ENCODE peak calls at places on chromosomes 7 and 10, in six cellular contexts. B is esophagus squamous epithelium, Z is cardiac muscle cell, U is tibial artery, L is heart right ventricle, A is colonic mucosa. P is an unnamed sample.

GRCh38 chr7:130894146-130895005 is 160.4 kb upstream of the KLF14 start:
- DNase-seq in B (no peak), Z (peak; percentile 51), L (peak; percentile 78), A (no peak), U (peak; percentile 89), P (peak; percentile 91)

GRCh38 chr7:43071604-43072003 is 40.8 kb upstream of the HECW1 start:
- DNase-seq in B (no peak), A (no peak), Z (peak; percentile 21), L (no peak), U (no peak), P (no peak)

GRCh38 chr10:48242160-48242904 is 32.2 kb downstream of the FRMPD2 start:
- DNase-seq in L (no peak), Z (no peak), B (no peak), U (no peak), A (no peak), P (no peak)

GRCh38 chr7:149564340-149565095 is 66.9 kb upstream of the ZNF746 start:
- DNase-seq in U (no peak), Z (no peak), B (no peak), A (peak; percentile 40), L (peak; percentile 19), P (no peak)

GRCh38 chr10:49080071-49080470 is 35.3 kb downstream of the VSTM4 start:
- DNase-seq in U (no peak), L (no peak), A (no peak), Z (peak; percentile 73), B (no peak), P (peak; percentile 67)

GRCh38 chr7:94088560-94088959 is 84.4 kb upstream of the BET1 start:
- DNase-seq in A (no peak), Z (peak; percentile 23), U (no peak), B (no peak), L (no peak), P (no peak)

GRCh38 chr7:66845382-66846095 is 75.5 kb upstream of the TMEM248 start:
- DNase-seq in B (no peak), A (no peak), L (no peak), Z (peak; percentile 3), U (no peak), P (no peak)

GRCh38 chr7:585229-585711 is 65.6 kb upstream of the PDGFA start:
- DNase-seq in U (no peak), Z (peak; percentile 55), L (no peak), A (no peak), B (no peak), P (no peak)

GRCh38 chr10:110324805-110325280 is 20.1 kb upstream of the SMNDC1 start:
- DNase-seq in A (no peak), B (no peak), Z (no peak), L (no peak), U (no peak), P (no peak)

GRCh38 chr7:139647085-139647484 is 123.6 kb downstream of the CLEC2L start:
- DNase-seq in B (no peak), U (no peak), L (no peak), A (no peak), Z (peak; percentile 55), P (no peak)

GRCh38 chr7:111274882-111275281 is 184.0 kb downstream of the LRRN3 start:
- DNase-seq in A (no peak), L (no peak), Z (peak; percentile 58), U (no peak), B (no peak), P (no peak)

GRCh38 chr10:102615361-102615760 is 28.9 kb upstream of the TRIM8 start:
- DNase-seq in L (no peak), A (no peak), U (no peak), Z (no peak), B (no peak), P (no peak)

GRCh38 chr7:142381727-142382409 is 124.0 kb upstream of the PRSS58 start:
- DNase-seq in Z (no peak), A (no peak), B (no peak), U (no peak), L (no peak), P (no peak)

GRCh38 chr7:15921576-15921975 is 235.1 kb upstream of the MEOX2 start:
- DNase-seq in A (no peak), U (no peak), B (no peak), L (no peak), Z (no peak), P (no peak)

GRCh38 chr7:27199820-27200760 is at the start of gene HOXA13:
- DNase-seq in B (no peak), Z (no peak), L (no peak), U (peak; percentile 65), A (peak; percentile 87), P (no peak)

GRCh38 chr10:75450062-75450429 is 18.6 kb downstream of the LRMDA start:
- DNase-seq in U (no peak), A (no peak), Z (no peak), B (no peak), L (no peak), P (no peak)

GRCh38 chr7:41058986-41059741 is 643.7 kb downstream of the INHBA start:
- DNase-seq in B (no peak), U (no peak), A (peak; percentile 24), L (no peak), Z (peak; percentile 18), P (no peak)

GRCh38 chr10:128527730-128528129 is 401.5 kb upstream of the MKI67 start:
- DNase-seq in L (no peak), B (no peak), Z (no peak), A (no peak), U (no peak), P (no peak)

GRCh38 chr7:64632029-64632428 is 33.9 kb upstream of the ZNF107 start:
- DNase-seq in Z (no peak), B (no peak), U (no peak), A (no peak), L (no peak), P (no peak)

GRCh38 chr7:8136331-8136730 is 125.6 kb downstream of the ICA1 start:
- DNase-seq in U (no peak), B (no peak), A (no peak), Z (no peak), L (no peak), P (no peak)

GRCh38 chr7:8133188-8133848 is 128.6 kb downstream of the ICA1 start:
- DNase-seq in U (no peak), A (no peak), B (no peak), Z (no peak), L (no peak), P (no peak)

GRCh38 chr7:8135417-8135816 is 126.5 kb downstream of the ICA1 start:
- DNase-seq in U (no peak), A (no peak), L (no peak), B (no peak), Z (no peak), P (no peak)

GRCh38 chr7:8131694-8132605 is 130.0 kb downstream of the ICA1 start:
- DNase-seq in A (no peak), Z (no peak), B (no peak), L (no peak), U (no peak), P (no peak)

GRCh38 chr7:8133955-8134733 is 127.8 kb downstream of the ICA1 start:
- DNase-seq in L (no peak), A (no peak), Z (no peak), U (no peak), B (no peak), P (no peak)
- H3K4me1 ChIP-seq in L (no peaks in the 10 kb centered on the region), A (no peaks in the 10 kb centered on the region), Z (no peaks in the 10 kb centered on the region), U (no peaks in the 10 kb centered on the region), B (no peaks in the 10 kb centered on the region), P (no peaks in the 10 kb centered on the region)

DNA sequence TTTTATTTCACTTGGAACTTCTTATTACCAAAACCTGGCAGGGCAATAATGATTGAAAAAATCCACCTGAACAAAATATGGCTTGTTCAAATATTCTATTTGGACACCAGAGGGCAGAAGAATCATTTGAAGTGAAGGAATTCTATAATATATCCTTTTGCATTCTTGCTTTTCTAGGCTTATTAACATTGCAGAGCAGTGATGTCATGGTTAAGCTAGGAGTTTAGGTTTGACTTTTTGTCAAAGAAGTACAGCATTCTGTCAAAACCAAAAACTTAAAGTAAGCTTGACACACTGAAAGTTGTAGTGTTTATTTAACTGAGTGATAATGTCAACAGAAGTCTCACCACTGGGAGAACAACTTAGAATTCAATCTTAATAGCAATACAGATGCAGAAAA is 156.0 kb downstream of the SEMA3D start:
- DNase-seq in Z (peak; percentile 69), U (no peak), A (no peak), L (no peak), B (no peak), P (no peak)
- TF ChIP-seq CTCF in Z (peak; percentile 52), U (peak; percentile 49), A (peak; percentile 27), L (peak; percentile 47), B (peak; percentile 42), P (no peak)

GRCh38 chr7:107981466-107981865 is 21.5 kb downstream of the LAMB1 start:
- DNase-seq in B (no peak), L (no peak), U (no peak), Z (no peak), A (no peak), P (no peak)
- H3K36me3 ChIP-seq in B (no peaks in the 10 kb centered on the region), L (peaks cover 66% of the 10 kb centered on the region), U (no peaks in the 10 kb centered on the region), Z (no peaks in the 10 kb centered on the region), A (no peaks in the 10 kb centered on the region), P (peaks cover 16% of the 10 kb centered on the region)

DNA sequence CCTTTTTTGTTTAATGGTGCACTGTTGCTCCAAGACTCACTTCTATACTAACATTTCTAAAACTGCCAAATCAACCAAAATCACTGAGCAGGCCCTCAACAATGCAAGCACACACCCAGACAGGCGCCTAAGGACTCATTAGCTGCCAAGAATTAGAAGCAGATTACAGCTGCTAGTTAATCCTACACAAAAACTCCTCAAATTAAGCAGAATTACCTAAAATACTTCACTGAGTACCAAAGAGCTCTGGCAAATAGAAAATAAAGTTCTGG is 13.0 kb downstream of the TNPO3 start:
- DNase-seq in U (no peak), A (no peak), L (no peak), Z (no peak), B (no peak), P (no peak)
- H3K4me1 ChIP-seq in U (peaks cover 8% of the 10 kb centered on the region), A (no peaks in the 10 kb centered on the region), L (peaks cover 3% of the 10 kb centered on the region), Z (no peaks in the 10 kb centered on the region), B (no peaks in the 10 kb centered on the region), P (peaks cover 18% of the 10 kb centered on the region)

GRCh38 chr7:29557954-29558353 is 5.7 kb upstream of the PRR15 start:
- DNase-seq in A (no peak), B (no peak), U (no peak), L (no peak), Z (peak; percentile 34), P (peak; percentile 34)

GRCh38 chr7:29555061-29555460 is 8.6 kb upstream of the PRR15 start:
- DNase-seq in B (no peak), U (no peak), A (no peak), Z (no peak), L (no peak), P (no peak)

GRCh38 chr7:29561271-29561670 is 2.4 kb upstream of the PRR15 start:
- DNase-seq in Z (no peak), U (no peak), L (no peak), A (no peak), B (no peak), P (no peak)

GRCh38 chr7:29552392-29552791 is 11.2 kb upstream of the PRR15 start:
- DNase-seq in B (no peak), Z (no peak), A (peak; percentile 30), L (no peak), U (no peak), P (no peak)

GRCh38 chr7:29556405-29557195 is 7.0 kb upstream of the PRR15 start:
- DNase-seq in U (no peak), B (no peak), L (no peak), A (no peak), Z (no peak), P (no peak)
- TF ChIP-seq CTCF in U (no peak), B (no peak), L (no peak), A (no peak), Z (no peak), P (no peak)

P was measured in lung.